ENCODE peak calls at places on chromosomes 12 and 14, in six cellular contexts. E, K, V, B, R and A are unnamed samples.

GRCh38 chr12:124231980-124232653 is 62.8 kb upstream of the RFLNA start:
- DNase-seq in E (no peak), K (peak), V (no peak), B (no peak), R (no peak), A (no peak)

GRCh38 chr12:49357099-49357678 is 10.1 kb upstream of the SPATS2 start:
- DNase-seq in E (peak), K (no peak), V (no peak), B (peak), R (peak), A (no peak)

GRCh38 chr14:59422069-59422881 is 42.9 kb downstream of the GPR135 start:
- DNase-seq in E (no peak), K (no peak), V (no peak), B (no peak), R (peak), A (no peak)

GRCh38 chr12:12749433-12749832 is 32.3 kb downstream of the CDKN1B start:
- DNase-seq in E (no peak), K (peak), V (no peak), B (no peak), R (no peak), A (no peak)

GRCh38 chr12:104177663-104178501 is 37.7 kb upstream of the TXNRD1 start:
- DNase-seq in E (peak), K (peak), V (peak), B (peak), R (no peak), A (peak)

GRCh38 chr14:37622231-37622923 is 26.9 kb downstream of the TTC6 start:
- DNase-seq in E (no peak), K (no peak), V (no peak), B (no peak), R (peak), A (no peak)

GRCh38 chr12:10293151-10293550 is 14.5 kb upstream of the KLRD1 start:
- DNase-seq in E (no peak), K (no peak), V (no peak), B (no peak), R (no peak), A (peak)

GRCh38 chr14:105292810-105293711 is 7.7 kb downstream of the BRF1 start:
- DNase-seq in E (no peak), K (no peak), V (peak), B (no peak), R (no peak), A (peak)

GRCh38 chr12:57521475-57522018 is 1.1 kb upstream of the MBD6 start:
- DNase-seq in E (peak), K (peak), V (peak), B (peak), R (no peak), A (peak)

GRCh38 chr12:110088936-110089335 is 35.2 kb upstream of the IFT81 start:
- DNase-seq in E (no peak), K (no peak), V (no peak), B (no peak), R (no peak), A (no peak)

GRCh38 chr12:15044461-15044860 is 71.6 kb downstream of the PDE6H start:
- DNase-seq in E (no peak), K (no peak), V (no peak), B (no peak), R (no peak), A (no peak)

GRCh38 chr12:27969011-27969900 is 3.3 kb downstream of the PTHLH start:
- DNase-seq in E (peak), K (no peak), V (peak), B (no peak), R (peak), A (no peak)

GRCh38 chr12:12432373-12432772 is 75.5 kb downstream of the BORCS5 start:
- DNase-seq in E (peak), K (no peak), V (no peak), B (peak), R (no peak), A (no peak)

GRCh38 chr14:100076133-100076532 is 10.9 kb downstream of the EVL start:
- DNase-seq in E (peak), K (no peak), V (peak), B (peak), R (peak), A (peak)

GRCh38 chr12:52151859-52152783 is 39.7 kb downstream of the KRT80 start:
- DNase-seq in E (peak), K (peak), V (peak), B (peak), R (peak), A (peak)

GRCh38 chr12:105935981-105936380 is 202.8 kb downstream of the NUAK1 start:
- DNase-seq in E (peak), K (no peak), V (no peak), B (peak), R (no peak), A (no peak)

GRCh38 chr14:89160437-89160836 is 256.6 kb downstream of the FOXN3 start:
- DNase-seq in E (no peak), K (no peak), V (no peak), B (peak), R (no peak), A (no peak)

GRCh38 chr12:70007687-70008086 is 182.7 kb downstream of the MYRFL start:
- DNase-seq in E (no peak), K (no peak), V (no peak), B (peak), R (no peak), A (no peak)

GRCh38 chr14:50403433-50403832 is 6.8 kb upstream of the CDKL1 start:
- DNase-seq in E (peak), K (no peak), V (no peak), B (no peak), R (no peak), A (no peak)

GRCh38 chr14:40417777-40418401 is 985.7 kb upstream of the FBXO33 start:
- DNase-seq in E (no peak), K (no peak), V (peak), B (no peak), R (peak), A (peak)

GRCh38 chr14:23929822-23930294 is 23.7 kb upstream of the DHRS4 start:
- DNase-seq in E (peak), K (peak), V (peak), B (peak), R (peak), A (peak)

GRCh38 chr14:98909251-98909944 is 362.6 kb downstream of the BCL11B start:
- DNase-seq in E (no peak), K (no peak), V (no peak), B (peak), R (no peak), A (no peak)

GRCh38 chr12:130796985-130797686 is 41.9 kb downstream of the STX2 start:
- DNase-seq in E (no peak), K (no peak), V (no peak), B (no peak), R (peak), A (peak)

GRCh38 chr12:132464820-132465219 is 25.1 kb upstream of the FBRSL1 start:
- DNase-seq in E (no peak), K (no peak), V (no peak), B (no peak), R (no peak), A (no peak)

GRCh38 chr12:66066071-66066928 is 64.2 kb downstream of the LLPH start:
- DNase-seq in E (peak), K (no peak), V (no peak), B (no peak), R (no peak), A (peak)

GRCh38 chr14:100813291-100813690 is 12.6 kb upstream of the MEG3 start:
- DNase-seq in E (no peak), K (no peak), V (no peak), B (no peak), R (no peak), A (no peak)

GRCh38 chr14:22070119-22070982 is 396.7 kb upstream of the OR4E1 start:
- DNase-seq in E (no peak), K (peak), V (no peak), B (peak), R (peak), A (peak)

GRCh38 chr12:7113389-7113871 is 4.4 kb upstream of the C1RL start:
- DNase-seq in E (peak), K (peak), V (no peak), B (peak), R (peak), A (peak)

GRCh38 chr12:122306407-122306806 is 40.1 kb upstream of the VPS33A start:
- DNase-seq in E (no peak), K (no peak), V (no peak), B (no peak), R (no peak), A (peak)

GRCh38 chr12:69475237-69475984 is 5.2 kb downstream of the FRS2 start:
- DNase-seq in E (peak), K (no peak), V (no peak), B (no peak), R (no peak), A (no peak)

GRCh38 chr14:102862154-102862772 is 60.2 kb upstream of the AMN start:
- DNase-seq in E (no peak), K (no peak), V (no peak), B (no peak), R (no peak), A (no peak)

GRCh38 chr12:74365178-74365964 is 172.3 kb upstream of the ATXN7L3B start:
- DNase-seq in E (peak), K (no peak), V (peak), B (peak), R (peak), A (peak)

GRCh38 chr12:105317453-105317852 is 13.0 kb upstream of the C12orf75 start:
- DNase-seq in E (peak), K (no peak), V (no peak), B (no peak), R (no peak), A (no peak)

DNA sequence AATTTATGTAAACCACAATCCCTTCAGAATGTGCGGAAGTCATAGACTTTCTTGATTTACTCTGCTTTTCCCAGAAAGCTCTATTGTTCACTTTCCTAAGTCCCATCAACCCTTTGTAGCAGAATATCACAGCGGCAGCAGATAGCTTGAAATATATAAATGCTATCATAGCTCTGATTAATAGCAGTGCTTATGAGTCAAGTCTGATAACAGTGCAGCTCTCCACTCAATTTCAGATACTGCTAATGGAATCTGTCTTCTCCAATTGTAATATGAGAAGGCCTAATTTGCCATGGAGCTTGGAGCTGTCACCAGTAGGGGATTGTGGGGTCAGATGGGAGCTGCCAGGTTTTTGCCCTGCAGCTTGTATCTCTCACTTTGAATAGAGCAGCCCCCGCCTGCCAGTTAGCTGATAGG is 10.9 kb downstream of the TMEM260 start:
- DNase-seq in E (no peak), K (no peak), V (peak), B (no peak), R (no peak), A (no peak)
- TF ChIP-seq CTCF in E (no peak), K (no peak), V (peak), B (no peak), R (no peak), A (no peak)

GRCh38 chr14:64337901-64338615 is 43.9 kb upstream of the ESR2 start:
- DNase-seq in E (peak), K (peak), V (peak), B (peak), R (peak), A (peak)
- TF ChIP-seq CTCF in E (peak), K (no peak), V (peak), B (peak), R (peak), A (no peak)

DNA sequence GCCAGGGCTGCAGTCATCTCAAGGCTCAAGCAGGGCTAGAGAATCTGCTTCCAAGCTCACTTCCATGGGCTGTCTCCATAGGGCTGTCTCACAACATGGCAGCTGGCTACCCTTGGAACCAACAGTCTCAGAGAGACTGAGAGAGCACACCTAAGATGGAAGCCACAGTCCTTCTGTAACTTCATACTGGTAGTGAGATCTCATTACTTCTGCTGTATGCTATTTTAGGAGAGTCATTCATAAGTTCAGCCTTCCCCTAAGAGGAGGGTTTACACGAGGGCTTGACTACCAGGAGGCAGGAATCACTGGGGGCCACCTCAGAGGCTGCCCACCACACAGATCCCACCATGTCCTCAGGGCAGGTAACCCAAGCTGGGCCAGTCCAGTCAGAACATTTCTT is 29.7 kb downstream of the ERH start:
- DNase-seq in E (no peak), K (no peak), V (no peak), B (no peak), R (no peak), A (no peak)
- TF ChIP-seq CTCF in E (no peak), K (no peak), V (no peak), B (no peak), R (no peak), A (no peak)

GRCh38 chr12:24846689-24847088 is 102.2 kb downstream of the BCAT1 start:
- DNase-seq in E (no peak), K (no peak), V (no peak), B (no peak), R (no peak), A (no peak)
- TF ChIP-seq CTCF in E (no peak), K (no peak), V (no peak), B (no peak), R (no peak), A (no peak)

GRCh38 chr12:30963709-30964564 is 37.4 kb downstream of the TSPAN11 start:
- DNase-seq in E (no peak), K (no peak), V (no peak), B (no peak), R (no peak), A (no peak)

GRCh38 chr12:30964896-30965612 is 38.5 kb downstream of the TSPAN11 start:
- DNase-seq in E (no peak), K (no peak), V (no peak), B (no peak), R (no peak), A (no peak)

GRCh38 chr12:30968211-30968610 is 41.7 kb downstream of the TSPAN11 start:
- DNase-seq in E (no peak), K (no peak), V (no peak), B (no peak), R (no peak), A (no peak)

GRCh38 chr12:30967026-30967425 is 40.5 kb downstream of the TSPAN11 start:
- DNase-seq in E (no peak), K (no peak), V (no peak), B (no peak), R (no peak), A (no peak)

GRCh38 chr12:30965613-30965985 is 39.1 kb downstream of the TSPAN11 start:
- DNase-seq in E (no peak), K (no peak), V (no peak), B (no peak), R (no peak), A (no peak)
- TF ChIP-seq CTCF in E (peak), K (no peak), V (no peak), B (peak), R (no peak), A (no peak)